ENCODE peak calls at places on chromosome 11, in six cellular contexts. S is CD8-positive, alpha-beta T cell; G is neural crest cell; Y is pancreas; Q is gastrocnemius medialis; I is omental fat pad. O is an unnamed sample.

GRCh38 chr11:123536690-123537437 is 106.8 kb downstream of the GRAMD1B start:
- DNase-seq in G (no peak), Y (no peak), Q (peak), S (no peak), I (no peak), O (no peak)

GRCh38 chr11:118263694-118264567 is at the start of gene MPZL2:
- DNase-seq in I (no peak), Y (peak), S (no peak), G (no peak), Q (no peak), O (no peak)

GRCh38 chr11:57662893-57663292 is 5.0 kb upstream of the ZDHHC5 start:
- DNase-seq in I (no peak), Q (no peak), G (no peak), S (no peak), Y (no peak), O (no peak)

GRCh38 chr11:251550-251949 is 14.8 kb downstream of the PSMD13 start:
- DNase-seq in Y (no peak), Q (no peak), S (no peak), I (no peak), G (no peak), O (no peak)

GRCh38 chr11:118529584-118530175 is 1.3 kb upstream of the TMEM25 start:
- DNase-seq in S (no peak), I (no peak), G (no peak), Q (no peak), Y (no peak), O (no peak)

GRCh38 chr11:111077938-111078337 is 167.6 kb upstream of the POU2AF2 start:
- DNase-seq in Y (no peak), G (no peak), I (no peak), Q (no peak), S (no peak), O (no peak)

GRCh38 chr11:83159901-83160865 is 3.3 kb downstream of the PCF11 start:
- DNase-seq in Y (no peak), I (no peak), Q (no peak), G (no peak), S (no peak), O (no peak)

GRCh38 chr11:35927730-35928129 is 16.1 kb upstream of the LDLRAD3 start:
- DNase-seq in I (peak), Y (peak), S (no peak), Q (peak), G (no peak), O (no peak)

GRCh38 chr11:65785329-65786007 is 1.4 kb upstream of the OVOL1 start:
- DNase-seq in S (no peak), I (no peak), Y (peak), G (no peak), Q (no peak), O (no peak)

GRCh38 chr11:119352857-119353260 is 6.4 kb upstream of the MFRP start:
- DNase-seq in G (no peak), S (no peak), Y (peak), Q (no peak), I (no peak), O (no peak)

GRCh38 chr11:2812371-2812991 is 73.1 kb downstream of the CDKN1C start:
- DNase-seq in Y (peak), G (no peak), S (no peak), Q (no peak), I (no peak), O (no peak)

GRCh38 chr11:95684701-95685100 is 104.9 kb downstream of the FAM76B start:
- DNase-seq in S (no peak), Y (no peak), I (no peak), Q (no peak), G (no peak), O (no peak)

GRCh38 chr11:110430267-110431211 is 791 bp downstream of the FDX1 start:
- DNase-seq in G (peak), I (no peak), Q (no peak), S (peak), Y (no peak), O (peak)

GRCh38 chr11:28168718-28169117 is 60.5 kb downstream of the METTL15 start:
- DNase-seq in Q (no peak), G (no peak), I (no peak), S (no peak), Y (no peak), O (no peak)

GRCh38 chr11:47329431-47329993 is 23.0 kb downstream of the MYBPC3 start:
- DNase-seq in S (peak), Q (no peak), I (no peak), G (no peak), Y (no peak), O (no peak)

GRCh38 chr11:2529173-2529572 is 84.4 kb downstream of the KCNQ1 start:
- DNase-seq in S (no peak), G (no peak), I (no peak), Y (peak), Q (no peak), O (no peak)

GRCh38 chr11:73520358-73521061 is 77.4 kb downstream of the FAM168A start:
- DNase-seq in S (no peak), I (no peak), Y (no peak), Q (no peak), G (no peak), O (peak)

GRCh38 chr11:71283960-71284359 is 31.6 kb upstream of the SHANK2 start:
- DNase-seq in I (no peak), Q (no peak), Y (peak), G (no peak), S (no peak), O (no peak)

GRCh38 chr11:8207080-8208000 is 38.5 kb upstream of the RIC3 start:
- DNase-seq in S (no peak), Q (no peak), G (no peak), Y (no peak), I (no peak), O (no peak)

GRCh38 chr11:6646040-6646439 is 9.6 kb downstream of the DCHS1 start:
- DNase-seq in Q (no peak), I (no peak), Y (no peak), G (no peak), S (no peak), O (no peak)

GRCh38 chr11:27209562-27210005 is 153.4 kb downstream of the CCDC34 start:
- DNase-seq in Q (no peak), G (no peak), S (no peak), Y (no peak), I (no peak), O (no peak)

GRCh38 chr11:59145534-59145933 is 2.9 kb downstream of the FAM111A start:
- DNase-seq in S (no peak), Q (no peak), Y (no peak), I (no peak), G (no peak), O (no peak)

GRCh38 chr11:74319139-74319538 is 7.7 kb upstream of the P4HA3 start:
- DNase-seq in S (no peak), Y (no peak), G (no peak), Q (no peak), I (no peak), O (no peak)

GRCh38 chr11:60334005-60334620 is 7.1 kb downstream of the MS4A6E start:
- DNase-seq in I (peak), Y (peak), S (peak), Q (peak), G (peak), O (peak)

GRCh38 chr11:35682230-35683195 is 19.9 kb downstream of the TRIM44 start:
- DNase-seq in S (no peak), Q (no peak), Y (no peak), G (no peak), I (no peak), O (no peak)

GRCh38 chr11:130218501-130218900 is 58.9 kb downstream of the ST14 start:
- DNase-seq in Y (no peak), G (no peak), Q (no peak), I (no peak), S (no peak), O (no peak)

GRCh38 chr11:45087301-45087700 is 59.1 kb upstream of the PRDM11 start:
- DNase-seq in G (no peak), Y (no peak), Q (no peak), I (no peak), S (no peak), O (no peak)

GRCh38 chr11:100791873-100792272 is 104.8 kb downstream of the ARHGAP42 start:
- DNase-seq in S (no peak), Q (no peak), I (no peak), Y (no peak), G (no peak), O (no peak)

GRCh38 chr11:71446942-71447688 is 1.1 kb downstream of the DHCR7 start:
- DNase-seq in I (peak), Y (peak), Q (no peak), G (no peak), S (no peak), O (no peak)

GRCh38 chr11:118918128-118918685 is 7.5 kb downstream of the BCL9L start:
- DNase-seq in S (peak), Q (peak), I (no peak), Y (peak), G (no peak), O (no peak)

GRCh38 chr11:131884461-131885073 is 514.2 kb downstream of the NTM start:
- DNase-seq in Q (no peak), Y (no peak), S (no peak), G (no peak), I (no peak), O (no peak)

GRCh38 chr11:74157169-74157568 is 13.6 kb downstream of the C2CD3 start:
- DNase-seq in S (no peak), G (no peak), I (no peak), Y (no peak), Q (no peak), O (no peak)

DNA sequence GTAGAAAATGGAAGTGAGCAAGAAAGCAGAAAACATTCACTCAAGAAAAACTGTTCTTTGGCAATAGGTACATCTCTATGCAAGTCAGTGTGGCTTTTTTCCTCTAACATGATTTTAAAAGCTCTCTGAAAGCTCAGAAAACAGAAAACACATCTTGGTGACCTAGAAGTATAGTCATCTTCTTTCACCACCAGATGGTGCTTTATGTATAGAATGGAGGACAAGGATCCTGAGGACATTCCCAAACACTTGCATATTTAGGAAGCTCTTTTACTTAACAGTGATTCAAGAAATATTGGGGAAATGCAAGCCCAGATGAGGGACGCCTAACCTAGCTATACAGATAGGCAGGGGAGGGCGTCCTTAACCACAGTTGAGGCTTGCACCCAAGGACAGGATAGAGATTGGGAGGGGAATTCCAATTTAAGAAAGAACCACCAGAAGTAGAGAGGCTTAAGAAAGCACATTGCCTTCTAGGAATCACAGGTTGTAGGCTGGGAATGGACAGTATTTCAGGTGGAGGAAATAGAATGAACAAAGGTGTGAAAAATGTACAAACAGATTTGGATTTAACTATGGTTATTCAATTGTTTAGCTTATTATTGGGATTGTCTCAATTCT is 13.8 kb upstream of the CCDC81 start:
- DNase-seq in S (no peak), G (no peak), I (no peak), Q (no peak), Y (no peak), O (no peak)
- TF ChIP-seq CTCF in S (no peak), G (peak), I (no peak), Q (no peak), Y (no peak), O (no peak)

GRCh38 chr11:64007160-64007628 is 21.0 kb downstream of the OTUB1 start:
- DNase-seq in S (no peak), I (no peak), Y (no peak), Q (no peak), G (no peak), O (no peak)
- TF ChIP-seq CTCF in S (no peak), I (no peak), Y (no peak), Q (no peak), G (no peak), O (no peak)

GRCh38 chr11:121337740-121338272 is 45.2 kb downstream of the SC5D start:
- DNase-seq in Y (no peak), G (no peak), Q (no peak), I (no peak), S (no peak), O (no peak)

GRCh38 chr11:121336279-121336947 is 43.8 kb downstream of the SC5D start:
- DNase-seq in I (no peak), Y (no peak), S (no peak), G (no peak), Q (no peak), O (no peak)

GRCh38 chr11:121338536-121338935 is 46.0 kb downstream of the SC5D start:
- DNase-seq in I (no peak), G (no peak), S (no peak), Q (no peak), Y (no peak), O (no peak)

GRCh38 chr11:121337078-121337477 is 44.5 kb downstream of the SC5D start:
- DNase-seq in I (no peak), G (no peak), S (no peak), Q (no peak), Y (no peak), O (no peak)

GRCh38 chr11:121334973-121335711 is 42.6 kb downstream of the SC5D start:
- DNase-seq in S (no peak), I (no peak), Y (no peak), G (no peak), Q (no peak), O (no peak)
- TF ChIP-seq CTCF in S (no peak), I (no peak), Y (no peak), G (no peak), Q (no peak), O (no peak)

GRCh38 chr11:11382858-11383532 is 29.9 kb upstream of the CSNK2A3 start:
- DNase-seq in S (no peak), Y (no peak), G (no peak), I (no peak), Q (no peak), O (no peak)
- TF ChIP-seq CTCF in S (no peak), Y (no peak), G (no peak), I (no peak), Q (no peak), O (no peak)

DNA sequence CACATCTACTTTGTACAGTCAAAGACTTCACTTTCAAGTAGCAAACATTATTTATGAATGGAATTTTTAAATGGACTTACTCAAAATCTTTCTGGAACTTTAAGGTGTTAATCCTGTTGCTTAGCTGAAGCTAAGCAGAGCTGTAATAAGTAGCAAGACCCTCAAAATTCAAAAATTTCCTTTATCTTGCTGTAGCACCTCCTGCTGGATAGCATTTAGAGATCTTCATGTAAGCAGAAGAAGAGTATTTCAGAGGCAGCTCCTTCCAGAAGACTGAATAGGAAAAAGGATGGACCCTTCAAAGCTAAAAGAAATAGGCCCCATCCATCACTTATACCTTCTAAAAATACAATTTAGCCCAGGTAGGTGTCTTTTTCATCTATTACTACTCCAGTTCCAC is 3.4 kb downstream of the PHF21A start:
- DNase-seq in Y (no peak), S (no peak), I (no peak), Q (no peak), G (no peak), O (no peak)
- TF ChIP-seq CTCF in Y (no peak), S (peak), I (no peak), Q (no peak), G (peak), O (no peak)

GRCh38 chr11:77548552-77549439 is 41.0 kb upstream of the AQP11 start:
- DNase-seq in I (no peak), S (no peak), G (no peak), Q (no peak), Y (no peak), O (no peak)
- TF ChIP-seq CTCF in I (no peak), S (no peak), G (peak), Q (no peak), Y (no peak), O (no peak)

DNA sequence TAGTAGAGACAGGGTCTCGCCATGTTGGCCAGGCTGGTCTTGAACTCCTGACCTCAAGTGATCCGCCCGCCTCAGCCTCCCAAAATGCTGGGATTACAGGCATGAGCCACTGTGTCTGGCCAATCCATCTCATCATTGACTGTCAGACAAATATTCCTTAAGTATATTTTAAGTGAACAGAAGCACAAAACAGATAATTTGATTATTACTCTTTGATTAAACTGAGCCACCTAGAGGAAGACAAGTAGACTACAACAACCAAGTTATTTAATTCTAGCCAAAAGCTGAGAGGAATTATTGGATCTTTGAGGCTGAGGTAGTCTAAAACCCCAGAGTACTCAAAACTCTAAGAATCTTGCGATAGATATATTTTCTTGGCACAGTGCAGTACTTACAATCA is 1.2 kb downstream of the ACRV1 start:
- DNase-seq in G (no peak), Q (no peak), S (no peak), Y (no peak), I (no peak), O (no peak)
- TF ChIP-seq CTCF in G (peak), Q (no peak), S (no peak), Y (no peak), I (no peak), O (no peak)

GRCh38 chr11:13487661-13488030 is 8.2 kb downstream of the PTH start:
- DNase-seq in Q (no peak), G (no peak), I (no peak), Y (no peak), S (peak), O (peak)
- TF ChIP-seq CTCF in Q (no peak), G (peak), I (no peak), Y (no peak), S (no peak), O (peak)

GRCh38 chr11:84857746-84858145 is 769.4 kb downstream of the DLG2 start:
- DNase-seq in G (no peak), I (no peak), Y (no peak), Q (no peak), S (no peak), O (no peak)
- TF ChIP-seq CTCF in G (no peak), I (no peak), Y (no peak), Q (no peak), S (no peak), O (no peak)